ENCODE peak calls at places on chromosome 18, in eight cellular contexts. V is upper lobe of right lung, U is SK-N-SH, Z is lower lobe of right lung, T is mucosa of descending colon, D is hepatocyte, J is left lung, Y is GM12878. C is an unnamed sample.

GRCh38 chr18:48391863-48392262 is 17.3 kb downstream of the ZBTB7C start:
- DNase-seq in D (no peak), Y (no peak), Z (no peak), U (no peak), V (no peak), T (no peak), J (no peak), C (no peak)

GRCh38 chr18:74870950-74871349 is 273.3 kb downstream of the ZNF407 start:
- DNase-seq in Y (no peak), J (no peak), V (no peak), T (no peak), Z (no peak), U (no peak), D (no peak), C (no peak)

GRCh38 chr18:5073026-5073944 is 123.8 kb downstream of the AKAIN1 start:
- DNase-seq in U (peak; percentile 45), Z (no peak), J (no peak), D (peak; percentile 65), V (no peak), Y (no peak), T (peak; percentile 23), C (no peak)

GRCh38 chr18:43870626-43871025 is 593.3 kb upstream of the SYT4 start:
- DNase-seq in J (no peak), D (no peak), Z (no peak), V (no peak), Y (no peak), U (no peak), T (no peak), C (no peak)

GRCh38 chr18:32810314-32810713 is 37.5 kb upstream of the KLHL14 start:
- DNase-seq in Y (no peak), U (no peak), T (no peak), D (no peak), Z (no peak), J (no peak), V (no peak), C (no peak)

GRCh38 chr18:42233908-42234307 is 278.9 kb downstream of the PIK3C3 start:
- DNase-seq in D (no peak), Z (no peak), V (no peak), T (no peak), J (no peak), U (no peak), Y (no peak), C (no peak)

GRCh38 chr18:48638896-48639771 is 100.3 kb downstream of the CTIF start:
- DNase-seq in J (no peak), T (no peak), D (no peak), Z (no peak), Y (no peak), V (peak; percentile 49), U (no peak), C (no peak)

GRCh38 chr18:28884304-28884703 is 707.4 kb upstream of the CDH2 start:
- DNase-seq in V (no peak), T (no peak), J (no peak), Z (no peak), D (no peak), Y (no peak), U (no peak), C (no peak)

GRCh38 chr18:79540914-79541301 is 138.7 kb upstream of the CTDP1 start:
- DNase-seq in J (peak; percentile 24), Z (peak; percentile 30), D (no peak), V (no peak), U (no peak), Y (no peak), T (no peak), C (no peak)

GRCh38 chr18:10139783-10140410 is 226.1 kb downstream of the VAPA start:
- DNase-seq in V (no peak), D (peak; percentile 49), Y (no peak), U (no peak), T (no peak), J (peak; percentile 49), Z (no peak), C (no peak)

GRCh38 chr18:48023334-48024008 is 93.0 kb upstream of the SMAD2 start:
- DNase-seq in Y (no peak), V (peak; percentile 44), T (peak; percentile 65), U (peak; percentile 89), Z (peak; percentile 36), J (peak; percentile 37), D (peak; percentile 77), C (no peak)

GRCh38 chr18:22558945-22559385 is 141.2 kb upstream of the CTAGE1 start:
- DNase-seq in V (peak; percentile 72), T (peak; percentile 50), D (peak; percentile 89), J (peak; percentile 67), U (peak; percentile 33), Z (peak; percentile 62), Y (no peak), C (no peak)

GRCh38 chr18:58639751-58640427 is 11.0 kb upstream of the ALPK2 start:
- DNase-seq in U (no peak), D (no peak), Z (no peak), Y (no peak), T (no peak), V (no peak), J (no peak), C (no peak)

GRCh38 chr18:54873884-54874255 is 45.6 kb downstream of the RAB27B start:
- DNase-seq in J (no peak), D (peak; percentile 28), Z (no peak), U (no peak), V (no peak), Y (no peak), T (peak; percentile 78), C (no peak)

GRCh38 chr18:24232814-24233213 is 94.0 kb downstream of the CABYR start:
- DNase-seq in Z (no peak), J (no peak), D (no peak), T (no peak), U (no peak), V (no peak), Y (no peak), C (no peak)

GRCh38 chr18:22816266-22817176 is 116.6 kb upstream of the RBBP8 start:
- DNase-seq in Y (no peak), D (peak; percentile 41), Z (no peak), J (no peak), T (peak; percentile 80), V (no peak), U (no peak), C (no peak)

GRCh38 chr18:74513149-74513882 is 17.2 kb downstream of the CNDP2 start:
- DNase-seq in Z (no peak), T (no peak), D (no peak), V (no peak), Y (no peak), U (no peak), J (no peak), C (no peak)

GRCh38 chr18:51278045-51278649 is 80.7 kb upstream of the MEX3C start:
- DNase-seq in Y (no peak), Z (no peak), V (no peak), T (peak; percentile 54), J (no peak), D (peak; percentile 26), U (peak; percentile 58), C (no peak)

GRCh38 chr18:26089247-26090129 is 925 bp downstream of the SS18 start:
- DNase-seq in V (no peak), Z (no peak), U (peak; percentile 10), Y (no peak), D (peak; percentile 33), T (peak; percentile 24), J (no peak), C (no peak)

GRCh38 chr18:14976736-14977430 is 228.9 kb downstream of the ANKRD30B start:
- DNase-seq in T (no peak), V (no peak), U (no peak), D (no peak), Y (no peak), Z (no peak), J (no peak), C (no peak)
- H3K9me3 ChIP-seq in T (no peaks in the 10 kb centered on the region), V (no peaks in the 10 kb centered on the region), U (no peaks in the 10 kb centered on the region), D (no peaks in the 10 kb centered on the region), Y (no peaks in the 10 kb centered on the region), Z (no peaks in the 10 kb centered on the region), J (no peaks in the 10 kb centered on the region), C (no peaks in the 10 kb centered on the region)

GRCh38 chr18:76751538-76751890 is 70.8 kb upstream of the ZNF236 start:
- DNase-seq in D (no peak), V (no peak), T (no peak), Z (no peak), J (no peak), Y (no peak), U (no peak), C (no peak)

GRCh38 chr18:76752400-76752799 is 70.0 kb upstream of the ZNF236 start:
- DNase-seq in D (no peak), U (no peak), T (no peak), V (no peak), Y (no peak), Z (no peak), J (no peak), C (no peak)

GRCh38 chr18:76750269-76750668 is 72.1 kb upstream of the ZNF236 start:
- DNase-seq in U (no peak), Y (no peak), T (no peak), D (no peak), V (no peak), J (no peak), Z (no peak), C (no peak)

GRCh38 chr18:76750886-76751537 is 71.3 kb upstream of the ZNF236 start:
- DNase-seq in T (no peak), J (no peak), U (no peak), Y (no peak), D (no peak), V (no peak), Z (no peak), C (no peak)

DNA sequence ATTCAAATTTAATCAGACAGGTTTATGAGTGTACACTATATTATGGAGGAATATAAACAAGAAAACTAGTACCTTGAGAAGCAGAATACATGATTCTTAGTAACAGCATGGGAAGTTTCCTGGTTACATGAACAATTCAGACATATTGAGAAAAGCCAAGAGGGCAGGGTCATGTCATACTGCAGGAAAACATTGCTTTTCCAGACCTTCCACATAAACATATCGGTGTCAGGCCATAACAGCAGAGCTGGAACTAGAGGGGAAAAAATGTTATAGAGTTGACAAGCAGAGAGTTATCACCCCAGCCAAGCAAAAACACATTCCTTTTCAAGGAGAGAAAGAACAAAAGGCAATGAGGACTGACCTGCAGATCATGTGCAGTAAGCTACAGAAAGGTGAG is 74.7 kb upstream of the ZNF236 start:
- DNase-seq in V (no peak), D (no peak), J (no peak), Z (no peak), T (no peak), U (no peak), Y (no peak), C (no peak)
- H3K9me3 ChIP-seq in V (peaks cover 13% of the 10 kb centered on the region), D (peaks cover 10% of the 10 kb centered on the region), J (no peaks in the 10 kb centered on the region), Z (peaks cover 11% of the 10 kb centered on the region), T (peaks cover 13% of the 10 kb centered on the region), U (peaks cover 19% of the 10 kb centered on the region), Y (no peaks in the 10 kb centered on the region), C (no peaks in the 10 kb centered on the region)

GRCh38 chr18:35938158-35938557 is 34.3 kb upstream of the RMP24 start:
- DNase-seq in V (no peak), D (no peak), U (no peak), J (no peak), Y (no peak), T (no peak), Z (no peak), C (no peak)
- H3K9me3 ChIP-seq in V (no peaks in the 10 kb centered on the region), D (no peaks in the 10 kb centered on the region), U (no peaks in the 10 kb centered on the region), J (no peaks in the 10 kb centered on the region), Y (no peaks in the 10 kb centered on the region), T (no peaks in the 10 kb centered on the region), Z (no peaks in the 10 kb centered on the region), C (no peaks in the 10 kb centered on the region)

DNA sequence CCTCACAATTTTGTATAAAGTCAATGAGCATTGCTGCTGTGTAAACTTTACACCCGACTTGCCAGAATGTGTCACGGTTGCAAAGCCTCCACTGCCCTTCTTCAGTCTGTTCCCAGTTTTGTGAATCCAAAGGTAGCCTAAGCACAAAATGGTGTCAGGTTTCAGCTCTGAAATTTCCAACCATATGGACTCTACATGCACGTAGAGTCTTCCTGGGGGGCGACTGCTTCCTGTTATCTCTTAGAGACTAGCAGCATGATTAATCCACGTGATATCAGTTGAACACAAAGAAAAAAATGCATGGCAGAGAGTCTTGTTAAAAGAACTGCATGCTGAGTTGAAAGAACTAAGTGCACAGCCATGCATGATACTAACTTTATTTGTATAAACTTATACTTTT is 404.4 kb downstream of the SOCS6 start:
- DNase-seq in J (no peak), Z (no peak), Y (no peak), D (no peak), U (no peak), V (no peak), T (no peak), C (no peak)
- H3K9me3 ChIP-seq in J (no peaks in the 10 kb centered on the region), Z (no peaks in the 10 kb centered on the region), Y (peaks cover 1% of the 10 kb centered on the region), D (no peaks in the 10 kb centered on the region), U (no peaks in the 10 kb centered on the region), V (no peaks in the 10 kb centered on the region), T (no peaks in the 10 kb centered on the region), C (no peaks in the 10 kb centered on the region)

C was measured in T-helper 17 cell.